ENCODE peak calls at places on chromosome 11, in five cellular contexts. D is SK-MEL-5, U is NCI-H460, G is NCI-H1105, W is NCI-H345. Z is an unnamed sample.

GRCh38 chr11:3857628-3858027 is 2.2 kb downstream of the STIM1 start:
- DNase-seq in D (no peak), U (no peak), G (no peak), W (no peak), Z (no peak)

GRCh38 chr11:76739798-76740197 is 43.4 kb upstream of the TSKU start:
- DNase-seq in D (no peak), U (no peak), G (no peak), W (no peak), Z (no peak)

GRCh38 chr11:117230286-117230961 is 1.4 kb downstream of the PCSK7 start:
- DNase-seq in D (no peak), U (no peak), G (no peak), W (no peak), Z (no peak)

GRCh38 chr11:29780756-29781155 is 236.1 kb downstream of the KCNA4 start:
- DNase-seq in D (no peak), U (no peak), G (no peak), W (no peak), Z (peak; percentile 43)

GRCh38 chr11:2196970-2197770 is 25.6 kb upstream of the TH start:
- DNase-seq in D (peak; percentile 67), U (peak; percentile 43), G (peak; percentile 79), W (peak; percentile 63), Z (peak; percentile 68)

GRCh38 chr11:35367491-35367890 is 51.9 kb downstream of the SLC1A2 start:
- DNase-seq in D (peak; percentile 30), U (no peak), G (no peak), W (no peak), Z (no peak)

GRCh38 chr11:92082652-92083051 is 142.0 kb upstream of the FAT3 start:
- DNase-seq in D (no peak), U (no peak), G (no peak), W (no peak), Z (no peak)

GRCh38 chr11:33039274-33040126 is at the start of gene TCP11L1:
- DNase-seq in D (peak; percentile 41), U (peak; percentile 36), G (peak; percentile 91), W (peak; percentile 78), Z (peak; percentile 86)

GRCh38 chr11:121250843-121251242 is 41.7 kb upstream of the SC5D start:
- DNase-seq in D (no peak), U (no peak), G (no peak), W (no peak), Z (no peak)

GRCh38 chr11:433641-434040 is 8.2 kb downstream of the ANO9 start:
- DNase-seq in D (no peak), U (no peak), G (no peak), W (no peak), Z (no peak)

GRCh38 chr11:108788565-108789199 is 123.8 kb downstream of the DDX10 start:
- DNase-seq in D (peak; percentile 49), U (peak; percentile 18), G (no peak), W (peak; percentile 4), Z (no peak)

GRCh38 chr11:64276653-64277431 is 7.6 kb downstream of the BAD start:
- DNase-seq in D (no peak), U (peak; percentile 89), G (no peak), W (no peak), Z (no peak)

GRCh38 chr11:75781831-75782230 is 13.3 kb downstream of the DGAT2 start:
- DNase-seq in D (no peak), U (no peak), G (no peak), W (no peak), Z (no peak)

GRCh38 chr11:2837096-2837601 is 48.4 kb downstream of the CDKN1C start:
- DNase-seq in D (peak; percentile 28), U (peak; percentile 54), G (no peak), W (no peak), Z (peak; percentile 73)

GRCh38 chr11:74339619-74340018 is 28.2 kb upstream of the P4HA3 start:
- DNase-seq in D (no peak), U (no peak), G (no peak), W (no peak), Z (no peak)

GRCh38 chr11:9708544-9708943 is 44.7 kb downstream of the SWAP70 start:
- DNase-seq in D (no peak), U (no peak), G (no peak), W (no peak), Z (no peak)

GRCh38 chr11:115580927-115581680 is 76.9 kb upstream of the CADM1 start:
- DNase-seq in D (no peak), U (no peak), G (peak; percentile 90), W (peak; percentile 41), Z (peak; percentile 53)

GRCh38 chr11:106697058-106697457 is 321.2 kb downstream of the GUCY1A2 start:
- DNase-seq in D (no peak), U (no peak), G (no peak), W (no peak), Z (no peak)

GRCh38 chr11:126892781-126893180 is 107.8 kb downstream of the KIRREL3 start:
- DNase-seq in D (no peak), U (no peak), G (no peak), W (peak; percentile 66), Z (no peak)

GRCh38 chr11:96049426-96049825 is 125.5 kb upstream of the MTMR2 start:
- DNase-seq in D (no peak), U (no peak), G (no peak), W (no peak), Z (no peak)

GRCh38 chr11:90629251-90629806 is 406.5 kb upstream of the CHORDC1 start:
- DNase-seq in D (peak; percentile 84), U (no peak), G (no peak), W (no peak), Z (no peak)

GRCh38 chr11:118938491-118939411 is 13.0 kb upstream of the BCL9L start:
- DNase-seq in D (no peak), U (no peak), G (no peak), W (no peak), Z (no peak)

GRCh38 chr11:13772223-13773046 is 104.0 kb downstream of the FAR1 start:
- DNase-seq in D (peak; percentile 79), U (peak; percentile 66), G (peak; percentile 88), W (peak; percentile 83), Z (no peak)

GRCh38 chr11:12546122-12546521 is 128.1 kb upstream of the TEAD1 start:
- DNase-seq in D (no peak), U (no peak), G (no peak), W (no peak), Z (no peak)

GRCh38 chr11:9459573-9460321 is 1.1 kb upstream of the ZNF143 start:
- DNase-seq in D (peak; percentile 60), U (peak; percentile 20), G (peak; percentile 18), W (peak; percentile 51), Z (no peak)

GRCh38 chr11:1921576-1922141 is 2.2 kb downstream of the TNNT3 start:
- DNase-seq in D (no peak), U (no peak), G (no peak), W (no peak), Z (no peak)

GRCh38 chr11:46239801-46240061 is 37.7 kb upstream of the CREB3L1 start:
- DNase-seq in D (no peak), U (no peak), G (no peak), W (peak; percentile 49), Z (no peak)

GRCh38 chr11:80282643-80283042 is 841.8 kb upstream of the TENM4 start:
- DNase-seq in D (no peak), U (no peak), G (no peak), W (no peak), Z (no peak)

GRCh38 chr11:105573091-105573490 is 36.8 kb upstream of the GRIA4 start:
- DNase-seq in D (no peak), U (no peak), G (no peak), W (no peak), Z (no peak)

GRCh38 chr11:96227244-96227643 is 115.8 kb downstream of the MAML2 start:
- DNase-seq in D (no peak), U (peak; percentile 51), G (no peak), W (no peak), Z (no peak)

GRCh38 chr11:7936615-7937014 is 4.9 kb downstream of the OR10A3 start:
- DNase-seq in D (no peak), U (no peak), G (no peak), W (peak; percentile 26), Z (no peak)

GRCh38 chr11:108313444-108313843 is 90.6 kb downstream of the ATM start:
- DNase-seq in D (no peak), U (no peak), G (no peak), W (no peak), Z (no peak)

GRCh38 chr11:79860336-79860735 is 419.5 kb upstream of the TENM4 start:
- DNase-seq in D (no peak), U (no peak), G (no peak), W (no peak), Z (no peak)

GRCh38 chr11:126583101-126583500 is 227.6 kb downstream of the ST3GAL4 start:
- DNase-seq in D (no peak), U (no peak), G (no peak), W (no peak), Z (no peak)

GRCh38 chr11:70948416-70948815 is 304.0 kb downstream of the SHANK2 start:
- DNase-seq in D (no peak), U (no peak), G (no peak), W (no peak), Z (no peak)

GRCh38 chr11:93099811-93100210 is 98.0 kb downstream of the SLC36A4 start:
- DNase-seq in D (no peak), U (no peak), G (no peak), W (no peak), Z (no peak)

GRCh38 chr11:123783536-123783935 is 22.6 kb downstream of the OR6M1 start:
- DNase-seq in D (no peak), U (no peak), G (no peak), W (no peak), Z (no peak)

GRCh38 chr11:122491486-122491885 is 164.0 kb upstream of the UBASH3B start:
- DNase-seq in D (no peak), U (no peak), G (no peak), W (no peak), Z (no peak)

GRCh38 chr11:102592634-102593581 is 32.2 kb downstream of the MMP20 start:
- DNase-seq in D (peak; percentile 84), U (no peak), G (no peak), W (no peak), Z (no peak)

Z was measured in left ventricle myocardium inferior.